ENCODE peak calls at places on chromosomes 11 and 22, in five cellular contexts. One of them, this sample, is unnamed.

GRCh38 chr22:23012081-23012622 is 58.2 kb upstream of the GNAZ start:
- DNase-seq in GM13977: peak; percentile 27
- DNase-seq in spleen: no peak
- DNase-seq in foreskin keratinocyte: no peak
- DNase-seq in OCI-LY7: no peak
- DNase-seq in this sample: peak; percentile 56

GRCh38 chr22:39558254-39558727 is 12.3 kb upstream of the CACNA1I start:
- DNase-seq in GM13977: no peak
- DNase-seq in spleen: no peak
- DNase-seq in foreskin keratinocyte: no peak
- DNase-seq in OCI-LY7: no peak
- DNase-seq in this sample: no peak

GRCh38 chr11:76044750-76045320 is 161.5 kb downstream of the WNT11 start:
- DNase-seq in GM13977: no peak
- DNase-seq in spleen: no peak
- DNase-seq in foreskin keratinocyte: no peak
- DNase-seq in OCI-LY7: no peak
- DNase-seq in this sample: no peak

GRCh38 chr11:65842144-65842543 is 8.4 kb downstream of the SNX32 start:
- DNase-seq in GM13977: no peak
- DNase-seq in spleen: no peak
- DNase-seq in foreskin keratinocyte: no peak
- DNase-seq in OCI-LY7: no peak
- DNase-seq in this sample: no peak

GRCh38 chr11:85709983-85710382 is 24.0 kb upstream of the CCDC89 start:
- DNase-seq in GM13977: no peak
- DNase-seq in spleen: no peak
- DNase-seq in foreskin keratinocyte: no peak
- DNase-seq in OCI-LY7: no peak
- DNase-seq in this sample: no peak

GRCh38 chr11:888290-889212 is 22.1 kb downstream of the CHID1 start:
- DNase-seq in GM13977: no peak
- DNase-seq in spleen: no peak
- DNase-seq in foreskin keratinocyte: no peak
- DNase-seq in OCI-LY7: no peak
- DNase-seq in this sample: no peak

GRCh38 chr11:7603031-7603781 is 70.1 kb downstream of the CYB5R2 start:
- DNase-seq in GM13977: no peak
- DNase-seq in spleen: no peak
- DNase-seq in foreskin keratinocyte: no peak
- DNase-seq in OCI-LY7: no peak
- DNase-seq in this sample: no peak

GRCh38 chr11:34790620-34791019 is 125.6 kb downstream of the APIP start:
- DNase-seq in GM13977: no peak
- DNase-seq in spleen: no peak
- DNase-seq in foreskin keratinocyte: no peak
- DNase-seq in OCI-LY7: no peak
- DNase-seq in this sample: no peak

GRCh38 chr11:67607507-67607906 is 771 bp downstream of the NDUFV1 start:
- DNase-seq in GM13977: no peak
- DNase-seq in spleen: no peak
- DNase-seq in foreskin keratinocyte: no peak
- DNase-seq in OCI-LY7: no peak
- DNase-seq in this sample: no peak

GRCh38 chr11:14974723-14975587 is 2.8 kb upstream of the CALCA start:
- DNase-seq in GM13977: peak; percentile 70
- DNase-seq in spleen: peak; percentile 76
- DNase-seq in foreskin keratinocyte: no peak
- DNase-seq in OCI-LY7: peak; percentile 40
- DNase-seq in this sample: peak; percentile 40

GRCh38 chr11:74932169-74932568 is 16.7 kb downstream of the XRRA1 start:
- DNase-seq in GM13977: no peak
- DNase-seq in spleen: no peak
- DNase-seq in foreskin keratinocyte: no peak
- DNase-seq in OCI-LY7: no peak
- DNase-seq in this sample: no peak

GRCh38 chr22:30486661-30487115 is 14.9 kb upstream of the SEC14L3 start:
- DNase-seq in GM13977: no peak
- DNase-seq in spleen: no peak
- DNase-seq in foreskin keratinocyte: no peak
- DNase-seq in OCI-LY7: no peak
- DNase-seq in this sample: no peak

GRCh38 chr11:46712874-46713576 is 6.0 kb upstream of the F2 start:
- DNase-seq in GM13977: no peak
- DNase-seq in spleen: no peak
- DNase-seq in foreskin keratinocyte: no peak
- DNase-seq in OCI-LY7: no peak
- DNase-seq in this sample: no peak

GRCh38 chr22:43222281-43222680 is 35.3 kb upstream of the TTLL12 start:
- DNase-seq in GM13977: no peak
- DNase-seq in spleen: peak; percentile 85
- DNase-seq in foreskin keratinocyte: no peak
- DNase-seq in OCI-LY7: no peak
- DNase-seq in this sample: no peak

GRCh38 chr11:126485021-126485781 is 129.7 kb downstream of the ST3GAL4 start:
- DNase-seq in GM13977: no peak
- DNase-seq in spleen: peak; percentile 52
- DNase-seq in foreskin keratinocyte: no peak
- DNase-seq in OCI-LY7: peak; percentile 54
- DNase-seq in this sample: peak; percentile 64

GRCh38 chr22:41028841-41029240 is 63.6 kb upstream of the EP300 start:
- DNase-seq in GM13977: no peak
- DNase-seq in spleen: no peak
- DNase-seq in foreskin keratinocyte: peak; percentile 49
- DNase-seq in OCI-LY7: no peak
- DNase-seq in this sample: no peak

GRCh38 chr22:37476389-37477329 is 9.5 kb downstream of the MFNG start:
- DNase-seq in GM13977: no peak
- DNase-seq in spleen: no peak
- DNase-seq in foreskin keratinocyte: no peak
- DNase-seq in OCI-LY7: peak; percentile 96
- DNase-seq in this sample: no peak

GRCh38 chr22:45296628-45297297 is 12.0 kb downstream of the UPK3A start:
- DNase-seq in GM13977: no peak
- DNase-seq in spleen: no peak
- DNase-seq in foreskin keratinocyte: no peak
- DNase-seq in OCI-LY7: peak; percentile 35
- DNase-seq in this sample: peak; percentile 43

GRCh38 chr11:1122356-1123002 is 35.3 kb upstream of the MUC5AC start:
- DNase-seq in GM13977: no peak
- DNase-seq in spleen: peak; percentile 73
- DNase-seq in foreskin keratinocyte: no peak
- DNase-seq in OCI-LY7: no peak
- DNase-seq in this sample: no peak

GRCh38 chr11:118009821-118010737 is 23.9 kb downstream of the IL10RA start:
- DNase-seq in GM13977: no peak
- DNase-seq in spleen: no peak
- DNase-seq in foreskin keratinocyte: no peak
- DNase-seq in OCI-LY7: peak; percentile 77
- DNase-seq in this sample: no peak

GRCh38 chr22:36953239-36954080 is 40.0 kb downstream of the CSF2RB start:
- DNase-seq in GM13977: no peak
- DNase-seq in spleen: no peak
- DNase-seq in foreskin keratinocyte: no peak
- DNase-seq in OCI-LY7: no peak
- DNase-seq in this sample: no peak

GRCh38 chr22:50114221-50114981 is 24.6 kb downstream of the MOV10L1 start:
- DNase-seq in GM13977: no peak
- DNase-seq in spleen: no peak
- DNase-seq in foreskin keratinocyte: no peak
- DNase-seq in OCI-LY7: no peak
- DNase-seq in this sample: peak; percentile 7

GRCh38 chr11:93895106-93895862 is 44.9 kb upstream of the VSTM5 start:
- DNase-seq in GM13977: peak; percentile 21
- DNase-seq in spleen: no peak
- DNase-seq in foreskin keratinocyte: no peak
- DNase-seq in OCI-LY7: peak; percentile 35
- DNase-seq in this sample: no peak

GRCh38 chr11:1119282-1120146 is 38.2 kb upstream of the MUC5AC start:
- DNase-seq in GM13977: no peak
- DNase-seq in spleen: no peak
- DNase-seq in foreskin keratinocyte: no peak
- DNase-seq in OCI-LY7: no peak
- DNase-seq in this sample: no peak

GRCh38 chr11:11871991-11872401 is 30.2 kb downstream of the USP47 start:
- DNase-seq in GM13977: no peak
- DNase-seq in spleen: no peak
- DNase-seq in foreskin keratinocyte: no peak
- DNase-seq in OCI-LY7: peak; percentile 11
- DNase-seq in this sample: no peak

GRCh38 chr11:11880179-11880578 is 38.4 kb downstream of the USP47 start:
- DNase-seq in GM13977: no peak
- DNase-seq in spleen: no peak
- DNase-seq in foreskin keratinocyte: no peak
- DNase-seq in OCI-LY7: no peak
- DNase-seq in this sample: no peak

GRCh38 chr11:11876458-11876857 is 34.7 kb downstream of the USP47 start:
- DNase-seq in GM13977: no peak
- DNase-seq in spleen: no peak
- DNase-seq in foreskin keratinocyte: no peak
- DNase-seq in OCI-LY7: no peak
- DNase-seq in this sample: no peak
- TF ChIP-seq CTCF in GM13977: no peak
- TF ChIP-seq CTCF in spleen: no peak
- TF ChIP-seq CTCF in foreskin keratinocyte: peak; percentile 54
- TF ChIP-seq CTCF in OCI-LY7: peak; percentile 64
- TF ChIP-seq CTCF in this sample: peak; percentile 10

DNA sequence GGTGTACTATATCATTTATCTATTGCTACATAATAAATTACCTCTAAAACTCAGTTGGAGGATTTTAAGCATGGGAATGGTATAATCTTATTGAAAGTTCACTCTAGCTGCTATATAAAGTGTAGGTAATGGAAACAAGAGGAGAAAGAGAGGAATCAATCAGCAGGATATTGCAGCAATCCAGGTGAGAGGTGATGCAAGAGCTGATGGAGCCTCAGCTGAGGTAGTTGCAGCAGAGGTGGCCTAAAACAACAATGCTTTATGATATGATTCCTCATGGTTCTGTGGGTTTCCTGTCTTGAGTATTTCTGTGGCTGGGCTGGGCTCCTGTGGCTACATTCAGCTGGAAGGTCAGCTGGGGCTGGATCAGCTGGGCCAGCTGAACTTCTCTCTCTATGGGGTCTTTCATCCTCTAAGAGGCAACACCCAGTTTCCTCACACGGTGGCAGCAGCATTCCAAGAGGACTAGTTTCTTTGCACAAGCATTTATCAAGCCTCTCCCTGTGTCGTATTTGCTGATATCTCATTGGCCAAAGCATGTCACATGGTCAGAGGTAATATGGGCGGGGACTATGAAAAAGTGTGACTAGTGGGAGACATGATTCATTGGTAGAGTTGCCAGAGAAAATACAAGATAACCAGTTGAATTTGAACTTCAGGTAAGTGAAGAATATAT is 135.4 kb upstream of the LARGE1 start:
- DNase-seq in GM13977: no peak
- DNase-seq in spleen: no peak
- DNase-seq in foreskin keratinocyte: no peak
- DNase-seq in OCI-LY7: peak; percentile 57
- DNase-seq in this sample: no peak
- TF ChIP-seq CTCF in GM13977: no peak
- TF ChIP-seq CTCF in spleen: no peak
- TF ChIP-seq CTCF in foreskin keratinocyte: no peak
- TF ChIP-seq CTCF in OCI-LY7: peak; percentile 71
- TF ChIP-seq CTCF in this sample: no peak

DNA sequence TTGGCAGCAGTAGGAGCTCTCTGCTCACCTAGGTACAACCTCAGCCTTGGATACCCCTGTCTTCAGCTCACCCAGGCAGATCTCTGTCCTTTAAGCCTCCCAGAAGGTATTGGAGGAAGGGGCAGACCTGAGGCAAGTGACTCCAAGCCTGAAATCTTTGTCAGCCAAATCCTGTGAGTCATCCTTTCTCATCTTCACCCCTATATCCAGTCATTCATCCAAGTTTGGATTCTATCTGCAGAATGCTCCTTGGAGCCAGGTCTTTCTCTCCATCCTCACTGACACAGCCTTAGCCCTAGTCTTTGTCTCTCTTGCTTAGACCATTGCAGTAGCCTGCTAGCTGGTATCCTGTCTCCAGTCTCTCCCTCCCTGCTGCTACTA is 10.4 kb upstream of the THY1 start:
- DNase-seq in GM13977: no peak
- DNase-seq in spleen: no peak
- DNase-seq in foreskin keratinocyte: peak; percentile 37
- DNase-seq in OCI-LY7: no peak
- DNase-seq in this sample: no peak
- TF ChIP-seq CTCF in GM13977: no peak
- TF ChIP-seq CTCF in spleen: no peak
- TF ChIP-seq CTCF in foreskin keratinocyte: no peak
- TF ChIP-seq CTCF in OCI-LY7: no peak
- TF ChIP-seq CTCF in this sample: no peak

DNA sequence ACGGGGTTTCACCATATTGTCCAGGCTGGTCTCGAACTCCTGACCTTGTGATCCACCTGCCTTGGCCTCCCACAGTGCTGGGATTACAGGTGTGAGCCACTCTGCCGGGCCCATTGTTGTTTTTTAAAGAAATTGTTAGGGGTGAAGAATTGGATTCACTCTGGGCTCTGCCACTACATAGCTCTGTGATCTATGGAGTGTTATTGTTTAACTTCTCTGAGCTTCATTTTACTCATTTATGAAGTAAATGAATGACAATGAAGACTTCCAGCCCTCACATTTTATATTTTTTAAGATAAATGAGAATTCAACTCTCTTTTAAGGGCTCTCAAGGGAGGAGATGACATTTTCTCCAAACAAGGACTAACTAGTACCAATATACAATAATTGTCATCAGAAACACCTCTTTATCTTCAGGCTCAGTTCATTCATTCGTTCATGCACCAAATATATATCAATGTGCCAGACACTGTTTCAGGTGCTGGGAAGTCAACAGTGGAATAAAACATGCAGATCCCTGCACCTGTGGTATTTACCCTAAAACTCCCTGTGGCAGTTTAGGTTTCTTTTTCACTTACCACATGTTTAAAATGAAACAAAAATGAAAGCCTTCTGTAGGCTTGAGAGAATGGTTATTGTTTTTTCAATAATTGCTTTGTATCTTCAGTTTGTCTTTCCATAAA is 23.5 kb upstream of the GRAMD1B start:
- DNase-seq in GM13977: no peak
- DNase-seq in spleen: no peak
- DNase-seq in foreskin keratinocyte: no peak
- DNase-seq in OCI-LY7: no peak
- DNase-seq in this sample: no peak
- TF ChIP-seq CTCF in GM13977: no peak
- TF ChIP-seq CTCF in spleen: no peak
- TF ChIP-seq CTCF in foreskin keratinocyte: no peak
- TF ChIP-seq CTCF in OCI-LY7: no peak
- TF ChIP-seq CTCF in this sample: no peak

GRCh38 chr22:20115691-20116375 is at the start of gene RANBP1:
- DNase-seq in GM13977: no peak
- DNase-seq in spleen: peak; percentile 86
- DNase-seq in foreskin keratinocyte: no peak
- DNase-seq in OCI-LY7: no peak
- DNase-seq in this sample: no peak
- TF ChIP-seq CTCF in GM13977: no peak
- TF ChIP-seq CTCF in spleen: no peak
- TF ChIP-seq CTCF in foreskin keratinocyte: no peak
- TF ChIP-seq CTCF in OCI-LY7: no peak
- TF ChIP-seq CTCF in this sample: no peak

GRCh38 chr11:120785576-120785975 is 238.3 kb upstream of the TBCEL start:
- DNase-seq in GM13977: no peak
- DNase-seq in spleen: peak; percentile 32
- DNase-seq in foreskin keratinocyte: no peak
- DNase-seq in OCI-LY7: no peak
- DNase-seq in this sample: no peak
- TF ChIP-seq CTCF in GM13977: no peak
- TF ChIP-seq CTCF in spleen: no peak
- TF ChIP-seq CTCF in foreskin keratinocyte: no peak
- TF ChIP-seq CTCF in OCI-LY7: no peak
- TF ChIP-seq CTCF in this sample: no peak